ENCODE peak calls at places on chromosome 5, in six cellular contexts. K, H, M, G, C and I are unnamed samples.

GRCh38 chr5:75234251-75234650 is 2.4 kb downstream of the ANKRD31 start:
- DNase-seq in K (no peak), H (no peak), M (no peak), G (no peak), C (no peak), I (no peak)

GRCh38 chr5:144581044-144581443 is 410.4 kb downstream of the KCTD16 start:
- DNase-seq in K (no peak), H (no peak), M (no peak), G (peak; percentile 1), C (peak; percentile 19), I (no peak)

GRCh38 chr5:78720234-78720985 is 71.8 kb upstream of the LHFPL2 start:
- DNase-seq in K (no peak), H (peak; percentile 45), M (peak; percentile 33), G (no peak), C (no peak), I (no peak)

GRCh38 chr5:142830241-142831018 is 60.3 kb downstream of the ARHGAP26 start:
- DNase-seq in K (no peak), H (no peak), M (no peak), G (peak; percentile 87), C (peak; percentile 76), I (peak; percentile 46)

GRCh38 chr5:180852510-180852909 is 8.6 kb downstream of the ZFP62 start:
- DNase-seq in K (no peak), H (no peak), M (no peak), G (peak; percentile 31), C (peak; percentile 26), I (no peak)

GRCh38 chr5:180142008-180142803 is 66.8 kb downstream of the RASGEF1C start:
- DNase-seq in K (peak; percentile 1), H (peak; percentile 12), M (no peak), G (no peak), C (no peak), I (no peak)

GRCh38 chr5:110807174-110807573 is 68.4 kb downstream of the SLC25A46 start:
- DNase-seq in K (no peak), H (peak; percentile 37), M (peak; percentile 12), G (peak; percentile 19), C (no peak), I (no peak)

GRCh38 chr5:65059681-65060598 is 291.2 kb downstream of the CWC27 start:
- DNase-seq in K (no peak), H (no peak), M (no peak), G (peak; percentile 89), C (peak; percentile 80), I (peak; percentile 36)

GRCh38 chr5:149471406-149472183 is 79.6 kb downstream of the CSNK1A1 start:
- DNase-seq in K (peak; percentile 70), H (peak; percentile 86), M (peak; percentile 84), G (peak; percentile 57), C (peak; percentile 67), I (peak; percentile 49)

GRCh38 chr5:1196562-1196961 is 4.8 kb upstream of the SLC6A19 start:
- DNase-seq in K (no peak), H (no peak), M (no peak), G (no peak), C (no peak), I (no peak)

GRCh38 chr5:1317921-1318565 is 23.2 kb upstream of the TERT start:
- DNase-seq in K (no peak), H (no peak), M (no peak), G (no peak), C (no peak), I (no peak)

GRCh38 chr5:132788508-132788907 is 11.5 kb upstream of the SEPTIN8 start:
- DNase-seq in K (no peak), H (no peak), M (no peak), G (no peak), C (no peak), I (no peak)

GRCh38 chr5:80128129-80128528 is 93.0 kb downstream of the THBS4 start:
- DNase-seq in K (no peak), H (no peak), M (no peak), G (no peak), C (no peak), I (no peak)

GRCh38 chr5:58502032-58502431 is 10.8 kb downstream of the GAPT start:
- DNase-seq in K (no peak), H (no peak), M (no peak), G (no peak), C (no peak), I (no peak)

GRCh38 chr5:21212026-21212425 is 1224.0 kb upstream of the CDH18 start:
- DNase-seq in K (no peak), H (no peak), M (no peak), G (no peak), C (no peak), I (no peak)

GRCh38 chr5:124453221-124454032 is 293.0 kb downstream of the ZNF608 start:
- DNase-seq in K (no peak), H (no peak), M (no peak), G (peak; percentile 89), C (peak; percentile 71), I (peak; percentile 53)

GRCh38 chr5:147452137-147452838 is 57.6 kb downstream of the DPYSL3 start:
- DNase-seq in K (no peak), H (no peak), M (no peak), G (no peak), C (no peak), I (no peak)

GRCh38 chr5:63233906-63234305 is 655.3 kb downstream of the LRRC70 start:
- DNase-seq in K (no peak), H (no peak), M (no peak), G (no peak), C (peak; percentile 46), I (peak; percentile 27)

GRCh38 chr5:58311526-58311925 is 148.4 kb downstream of the PLK2 start:
- DNase-seq in K (no peak), H (no peak), M (no peak), G (no peak), C (peak; percentile 3), I (no peak)

DNA sequence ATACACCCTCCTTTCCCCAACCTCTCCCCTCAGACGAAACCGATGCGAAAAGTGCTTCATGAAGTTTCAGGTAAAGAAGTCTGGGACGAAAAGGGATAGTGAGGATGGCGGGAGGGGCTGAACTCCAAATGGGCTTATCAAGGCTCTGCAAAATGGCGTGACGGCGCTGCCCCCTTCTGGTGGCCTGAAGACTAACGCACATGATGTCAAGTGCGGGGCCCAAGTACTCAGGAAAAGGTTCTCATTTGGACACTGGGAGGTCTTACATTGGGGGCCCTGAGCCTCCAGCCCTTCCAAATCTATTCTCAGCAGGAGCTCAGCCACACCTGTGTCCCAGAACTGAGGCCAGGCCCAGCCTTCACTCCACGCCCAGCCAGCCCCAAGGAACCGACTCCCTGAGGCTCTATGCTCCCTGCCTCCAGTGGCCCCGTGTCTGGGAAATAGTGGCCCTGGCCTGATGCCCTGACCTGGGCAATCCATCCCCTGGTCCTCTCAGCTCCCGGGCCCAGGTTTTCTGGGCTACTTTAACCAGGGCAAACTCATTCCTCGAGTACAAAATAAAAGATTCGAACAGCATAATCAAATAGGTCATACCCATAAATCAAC is 119.9 kb downstream of the KCNIP1 start:
- DNase-seq in K (no peak), H (no peak), M (no peak), G (peak; percentile 52), C (peak; percentile 71), I (peak; percentile 61)
- TF ChIP-seq CTCF in K (peak; percentile 27), H (peak; percentile 27), M (no peak), G (peak; percentile 71), C (peak; percentile 65), I (peak; percentile 78)

GRCh38 chr5:95956900-95957293 is 4.8 kb downstream of the ELL2 start:
- DNase-seq in K (no peak), H (no peak), M (no peak), G (no peak), C (no peak), I (no peak)
- H3K4me3 ChIP-seq in K (peak overlapping the region; percentile 6), H (no peak overlapping the region), M (no peak overlapping the region), G (peak overlapping the region; percentile 99), C (no peak overlapping the region), I (peak overlapping the region; percentile 92)

GRCh38 chr5:141094481-141095262 is at the start of gene PCDHB2:
- DNase-seq in K (no peak), H (no peak), M (no peak), G (peak; percentile 14), C (peak; percentile 19), I (peak; percentile 65)
- TF ChIP-seq CTCF in K (peak; percentile 42), H (no peak), M (peak; percentile 21), G (peak; percentile 29), C (no peak), I (peak; percentile 40)

GRCh38 chr5:6634327-6634713 is 1.1 kb downstream of the SRD5A1 start:
- DNase-seq in K (no peak), H (no peak), M (no peak), G (no peak), C (no peak), I (peak; percentile 12)

GRCh38 chr5:6632324-6632930 is 417 bp downstream of the NSUN2 start:
- DNase-seq in K (no peak), H (no peak), M (no peak), G (no peak), C (peak; percentile 44), I (peak; percentile 31)

GRCh38 chr5:6632931-6633468 is at the start of the genes NSUN2 and SRD5A1:
- DNase-seq in K (peak; percentile 87), H (peak; percentile 93), M (peak; percentile 94), G (peak; percentile 89), C (peak; percentile 94), I (peak; percentile 89)

GRCh38 chr5:6633469-6634326 is 458 bp downstream of the SRD5A1 start:
- DNase-seq in K (no peak), H (peak; percentile 45), M (no peak), G (peak; percentile 22), C (peak; percentile 19), I (no peak)

DNA sequence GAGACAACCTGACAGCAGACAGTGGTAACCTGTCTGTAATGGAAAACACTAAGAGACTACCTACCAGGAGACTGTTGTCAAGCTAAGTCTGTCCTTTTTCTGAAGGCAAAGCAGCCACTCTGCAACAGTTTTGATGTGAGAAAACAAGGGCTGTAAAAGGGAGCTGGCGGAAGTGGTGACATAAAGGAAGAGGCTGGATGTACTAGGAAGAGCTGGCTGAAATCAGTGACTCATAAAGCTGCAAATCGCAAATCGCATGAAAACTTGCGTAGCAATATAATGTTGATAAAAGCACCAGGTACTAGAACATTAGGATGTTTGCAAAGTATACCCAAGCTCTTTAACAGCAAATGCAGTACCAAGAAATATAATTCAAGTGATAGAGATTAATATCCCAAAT is 1.4 kb downstream of the NSUN2 start:
- DNase-seq in K (no peak), H (no peak), M (no peak), G (no peak), C (peak; percentile 29), I (no peak)
- H3K4me3 ChIP-seq in K (peak overlapping the region; percentile 91), H (peak overlapping the region; percentile 99), M (no peak overlapping the region), G (no peak overlapping the region), C (no peak overlapping the region), I (peak overlapping the region; percentile 93)

GRCh38 chr5:67748165-67748690 is 467.3 kb upstream of the PIK3R1 start:
- DNase-seq in K (no peak), H (no peak), M (no peak), G (no peak), C (no peak), I (no peak)
- TF ChIP-seq CTCF in K (no peak), H (no peak), M (no peak), G (no peak), C (no peak), I (no peak)